ENCODE peak calls at places on chromosomes 5 and 9, in six cellular contexts. C is dorsolateral prefrontal cortex; S is colonic mucosa; J is naive thymus-derived CD8-positive, alpha-beta T cell; T is nucleus accumbens; D is GM04504. Y is an unnamed sample.

GRCh38 chr5:155773680-155774079 is 553.3 kb upstream of the SGCD start:
- DNase-seq in C (no peak), S (no peak), J (no peak), T (no peak), D (no peak), Y (no peak)

GRCh38 chr9:130833324-130833990 is 1.6 kb upstream of the ABL1 start:
- DNase-seq in C (no peak), S (no peak), J (no peak), T (no peak), D (peak), Y (no peak)

GRCh38 chr5:108259306-108259705 is 122.6 kb downstream of the FBXL17 start:
- DNase-seq in C (no peak), S (no peak), J (no peak), T (no peak), D (no peak), Y (no peak)

GRCh38 chr9:17807670-17808282 is 228.9 kb downstream of the SH3GL2 start:
- DNase-seq in C (no peak), S (peak), J (no peak), T (no peak), D (no peak), Y (no peak)

GRCh38 chr5:55187370-55187769 is 14.4 kb upstream of the CDC20B start:
- DNase-seq in C (no peak), S (no peak), J (no peak), T (no peak), D (no peak), Y (no peak)

GRCh38 chr9:95572370-95573151 is 55.8 kb upstream of the PTCH1 start:
- DNase-seq in C (no peak), S (no peak), J (no peak), T (no peak), D (peak), Y (no peak)

GRCh38 chr5:43041669-43042175 is 1.6 kb upstream of the ANXA2R start:
- DNase-seq in C (no peak), S (peak), J (peak), T (peak), D (peak), Y (no peak)

GRCh38 chr9:4508907-4509589 is 18.8 kb downstream of the SLC1A1 start:
- DNase-seq in C (no peak), S (no peak), J (no peak), T (no peak), D (peak), Y (no peak)

GRCh38 chr5:169944922-169945675 is 35.2 kb downstream of the INSYN2B start:
- DNase-seq in C (no peak), S (no peak), J (no peak), T (no peak), D (no peak), Y (no peak)

GRCh38 chr9:135144581-135145108 is 57.2 kb downstream of the OLFM1 start:
- DNase-seq in C (no peak), S (no peak), J (no peak), T (no peak), D (no peak), Y (no peak)

GRCh38 chr9:75071530-75072122 is 16.3 kb downstream of the NMRK1 start:
- DNase-seq in C (no peak), S (peak), J (peak), T (no peak), D (no peak), Y (no peak)

GRCh38 chr9:105064248-105065118 is 136.5 kb upstream of the ABCA1 start:
- DNase-seq in C (peak), S (peak), J (no peak), T (peak), D (peak), Y (peak)

GRCh38 chr5:136043968-136044610 is 15.3 kb downstream of the TGFBI start:
- DNase-seq in C (no peak), S (no peak), J (no peak), T (no peak), D (no peak), Y (no peak)

GRCh38 chr9:110947645-110948044 is 90.6 kb downstream of the LPAR1 start:
- DNase-seq in C (no peak), S (no peak), J (no peak), T (no peak), D (no peak), Y (no peak)

GRCh38 chr9:1042466-1042865 is 7.7 kb upstream of the DMRT2 start:
- DNase-seq in C (no peak), S (peak), J (no peak), T (peak), D (no peak), Y (no peak)

GRCh38 chr5:159286420-159287035 is 23.4 kb downstream of the UBLCP1 start:
- DNase-seq in C (no peak), S (no peak), J (no peak), T (peak), D (peak), Y (peak)

GRCh38 chr5:6749026-6749716 is 35.9 kb downstream of the TENT4A start:
- DNase-seq in C (no peak), S (no peak), J (no peak), T (no peak), D (no peak), Y (no peak)

GRCh38 chr9:33159058-33159759 is 7.9 kb downstream of the B4GALT1 start:
- DNase-seq in C (no peak), S (peak), J (peak), T (no peak), D (no peak), Y (no peak)

GRCh38 chr5:105506692-105507277 is 1944.2 kb upstream of the NUDT12 start:
- DNase-seq in C (no peak), S (no peak), J (no peak), T (no peak), D (no peak), Y (no peak)

GRCh38 chr9:35406183-35406959 is 83.5 kb upstream of the RUSC2 start:
- DNase-seq in C (no peak), S (peak), J (peak), T (no peak), D (no peak), Y (no peak)

GRCh38 chr9:134136997-134137302 is 1.1 kb downstream of the WDR5 start:
- DNase-seq in C (no peak), S (no peak), J (no peak), T (no peak), D (no peak), Y (no peak)

GRCh38 chr5:73117088-73117755 is 3.2 kb upstream of the TMEM171 start:
- DNase-seq in C (no peak), S (no peak), J (no peak), T (no peak), D (no peak), Y (no peak)